ENCODE peak calls at places on chromosomes 1 and 21, in six cellular contexts. One of them, this sample, is unnamed.

GRCh38 chr1:245488346-245489110 is 333.7 kb downstream of the KIF26B start:
- DNase-seq in stimulated activated effector memory CD8-positive, alpha-beta T cell treated with anti-CD3 and anti-CD28 coated beads, Interleukin-12 subunit alpha, Interleukin-12 subunit beta, amount 100 ng/mL, for 72 hours: no peak
- DNase-seq in SHP77: no peak
- DNase-seq in right cardiac atrium: no peak
- DNase-seq in activated gamma-delta T cell treated with anti-CD3 and anti-CD28 coated beads, Interleukin-2, amount 50 U/mL, for 16 hours: no peak
- DNase-seq in ACHN: no peak
- DNase-seq in this sample: no peak

GRCh38 chr1:206895837-206896242 is 1.4 kb upstream of the IL24 start:
- DNase-seq in activated gamma-delta T cell treated with anti-CD3 and anti-CD28 coated beads, Interleukin-2, amount 50 U/mL, for 16 hours: no peak
- DNase-seq in SHP77: no peak
- DNase-seq in right cardiac atrium: no peak
- DNase-seq in stimulated activated effector memory CD8-positive, alpha-beta T cell treated with anti-CD3 and anti-CD28 coated beads, Interleukin-12 subunit alpha, Interleukin-12 subunit beta, amount 100 ng/mL, for 72 hours: no peak
- DNase-seq in ACHN: no peak
- DNase-seq in this sample: no peak

GRCh38 chr1:171741872-171742576 is at the start of gene VAMP4:
- DNase-seq in SHP77: peak
- DNase-seq in ACHN: peak
- DNase-seq in right cardiac atrium: peak
- DNase-seq in activated gamma-delta T cell treated with anti-CD3 and anti-CD28 coated beads, Interleukin-2, amount 50 U/mL, for 16 hours: peak
- DNase-seq in stimulated activated effector memory CD8-positive, alpha-beta T cell treated with anti-CD3 and anti-CD28 coated beads, Interleukin-12 subunit alpha, Interleukin-12 subunit beta, amount 100 ng/mL, for 72 hours: peak
- DNase-seq in this sample: peak

GRCh38 chr1:17891205-17892110 is 136.3 kb downstream of the ACTL8 start:
- DNase-seq in ACHN: no peak
- DNase-seq in activated gamma-delta T cell treated with anti-CD3 and anti-CD28 coated beads, Interleukin-2, amount 50 U/mL, for 16 hours: no peak
- DNase-seq in right cardiac atrium: peak
- DNase-seq in stimulated activated effector memory CD8-positive, alpha-beta T cell treated with anti-CD3 and anti-CD28 coated beads, Interleukin-12 subunit alpha, Interleukin-12 subunit beta, amount 100 ng/mL, for 72 hours: no peak
- DNase-seq in SHP77: no peak
- DNase-seq in this sample: no peak

GRCh38 chr1:97247196-97247595 is 525.6 kb downstream of the PTBP2 start:
- DNase-seq in SHP77: no peak
- DNase-seq in activated gamma-delta T cell treated with anti-CD3 and anti-CD28 coated beads, Interleukin-2, amount 50 U/mL, for 16 hours: no peak
- DNase-seq in right cardiac atrium: no peak
- DNase-seq in stimulated activated effector memory CD8-positive, alpha-beta T cell treated with anti-CD3 and anti-CD28 coated beads, Interleukin-12 subunit alpha, Interleukin-12 subunit beta, amount 100 ng/mL, for 72 hours: no peak
- DNase-seq in ACHN: no peak
- DNase-seq in this sample: no peak

GRCh38 chr21:27371688-27372331 is 404.9 kb upstream of the ADAMTS5 start:
- DNase-seq in activated gamma-delta T cell treated with anti-CD3 and anti-CD28 coated beads, Interleukin-2, amount 50 U/mL, for 16 hours: no peak
- DNase-seq in stimulated activated effector memory CD8-positive, alpha-beta T cell treated with anti-CD3 and anti-CD28 coated beads, Interleukin-12 subunit alpha, Interleukin-12 subunit beta, amount 100 ng/mL, for 72 hours: no peak
- DNase-seq in ACHN: no peak
- DNase-seq in right cardiac atrium: no peak
- DNase-seq in SHP77: no peak
- DNase-seq in this sample: no peak

GRCh38 chr1:92037400-92037799 is 7.6 kb downstream of the EPHX4 start:
- DNase-seq in SHP77: no peak
- DNase-seq in right cardiac atrium: no peak
- DNase-seq in stimulated activated effector memory CD8-positive, alpha-beta T cell treated with anti-CD3 and anti-CD28 coated beads, Interleukin-12 subunit alpha, Interleukin-12 subunit beta, amount 100 ng/mL, for 72 hours: no peak
- DNase-seq in ACHN: no peak
- DNase-seq in activated gamma-delta T cell treated with anti-CD3 and anti-CD28 coated beads, Interleukin-2, amount 50 U/mL, for 16 hours: no peak
- DNase-seq in this sample: no peak

GRCh38 chr1:192461684-192462083 is 113.9 kb upstream of the RGS1 start:
- DNase-seq in SHP77: no peak
- DNase-seq in activated gamma-delta T cell treated with anti-CD3 and anti-CD28 coated beads, Interleukin-2, amount 50 U/mL, for 16 hours: no peak
- DNase-seq in stimulated activated effector memory CD8-positive, alpha-beta T cell treated with anti-CD3 and anti-CD28 coated beads, Interleukin-12 subunit alpha, Interleukin-12 subunit beta, amount 100 ng/mL, for 72 hours: no peak
- DNase-seq in ACHN: no peak
- DNase-seq in right cardiac atrium: no peak
- DNase-seq in this sample: no peak

GRCh38 chr1:12552111-12552888 is 65.7 kb downstream of the DHRS3 start:
- DNase-seq in activated gamma-delta T cell treated with anti-CD3 and anti-CD28 coated beads, Interleukin-2, amount 50 U/mL, for 16 hours: no peak
- DNase-seq in right cardiac atrium: no peak
- DNase-seq in stimulated activated effector memory CD8-positive, alpha-beta T cell treated with anti-CD3 and anti-CD28 coated beads, Interleukin-12 subunit alpha, Interleukin-12 subunit beta, amount 100 ng/mL, for 72 hours: no peak
- DNase-seq in SHP77: no peak
- DNase-seq in ACHN: no peak
- DNase-seq in this sample: no peak

GRCh38 chr1:176691251-176692228 is 228.6 kb downstream of the PAPPA2 start:
- DNase-seq in activated gamma-delta T cell treated with anti-CD3 and anti-CD28 coated beads, Interleukin-2, amount 50 U/mL, for 16 hours: no peak
- DNase-seq in ACHN: peak
- DNase-seq in stimulated activated effector memory CD8-positive, alpha-beta T cell treated with anti-CD3 and anti-CD28 coated beads, Interleukin-12 subunit alpha, Interleukin-12 subunit beta, amount 100 ng/mL, for 72 hours: no peak
- DNase-seq in SHP77: peak
- DNase-seq in right cardiac atrium: no peak
- DNase-seq in this sample: peak

GRCh38 chr1:231581859-231582258 is 44.7 kb upstream of the DISC1 start:
- DNase-seq in SHP77: no peak
- DNase-seq in stimulated activated effector memory CD8-positive, alpha-beta T cell treated with anti-CD3 and anti-CD28 coated beads, Interleukin-12 subunit alpha, Interleukin-12 subunit beta, amount 100 ng/mL, for 72 hours: no peak
- DNase-seq in ACHN: no peak
- DNase-seq in right cardiac atrium: no peak
- DNase-seq in activated gamma-delta T cell treated with anti-CD3 and anti-CD28 coated beads, Interleukin-2, amount 50 U/mL, for 16 hours: no peak
- DNase-seq in this sample: no peak

GRCh38 chr21:45244799-45245340 is 42.8 kb downstream of the POFUT2 start:
- DNase-seq in stimulated activated effector memory CD8-positive, alpha-beta T cell treated with anti-CD3 and anti-CD28 coated beads, Interleukin-12 subunit alpha, Interleukin-12 subunit beta, amount 100 ng/mL, for 72 hours: no peak
- DNase-seq in activated gamma-delta T cell treated with anti-CD3 and anti-CD28 coated beads, Interleukin-2, amount 50 U/mL, for 16 hours: no peak
- DNase-seq in right cardiac atrium: no peak
- DNase-seq in SHP77: no peak
- DNase-seq in ACHN: no peak
- DNase-seq in this sample: no peak

GRCh38 chr1:233410906-233411305 is 83.4 kb downstream of the MAP3K21 start:
- DNase-seq in ACHN: no peak
- DNase-seq in SHP77: no peak
- DNase-seq in stimulated activated effector memory CD8-positive, alpha-beta T cell treated with anti-CD3 and anti-CD28 coated beads, Interleukin-12 subunit alpha, Interleukin-12 subunit beta, amount 100 ng/mL, for 72 hours: no peak
- DNase-seq in activated gamma-delta T cell treated with anti-CD3 and anti-CD28 coated beads, Interleukin-2, amount 50 U/mL, for 16 hours: no peak
- DNase-seq in right cardiac atrium: no peak
- DNase-seq in this sample: no peak

GRCh38 chr1:22257286-22258275 is 114.7 kb upstream of the WNT4 start:
- DNase-seq in stimulated activated effector memory CD8-positive, alpha-beta T cell treated with anti-CD3 and anti-CD28 coated beads, Interleukin-12 subunit alpha, Interleukin-12 subunit beta, amount 100 ng/mL, for 72 hours: no peak
- DNase-seq in SHP77: peak
- DNase-seq in right cardiac atrium: no peak
- DNase-seq in activated gamma-delta T cell treated with anti-CD3 and anti-CD28 coated beads, Interleukin-2, amount 50 U/mL, for 16 hours: no peak
- DNase-seq in ACHN: no peak
- DNase-seq in this sample: peak

GRCh38 chr1:202281316-202282016 is 60.3 kb downstream of the UBE2T start:
- DNase-seq in right cardiac atrium: no peak
- DNase-seq in stimulated activated effector memory CD8-positive, alpha-beta T cell treated with anti-CD3 and anti-CD28 coated beads, Interleukin-12 subunit alpha, Interleukin-12 subunit beta, amount 100 ng/mL, for 72 hours: no peak
- DNase-seq in SHP77: no peak
- DNase-seq in activated gamma-delta T cell treated with anti-CD3 and anti-CD28 coated beads, Interleukin-2, amount 50 U/mL, for 16 hours: no peak
- DNase-seq in ACHN: peak
- DNase-seq in this sample: no peak

GRCh38 chr1:114208106-114208505 is 54.4 kb upstream of the SYT6 start:
- DNase-seq in right cardiac atrium: no peak
- DNase-seq in SHP77: no peak
- DNase-seq in activated gamma-delta T cell treated with anti-CD3 and anti-CD28 coated beads, Interleukin-2, amount 50 U/mL, for 16 hours: no peak
- DNase-seq in ACHN: no peak
- DNase-seq in stimulated activated effector memory CD8-positive, alpha-beta T cell treated with anti-CD3 and anti-CD28 coated beads, Interleukin-12 subunit alpha, Interleukin-12 subunit beta, amount 100 ng/mL, for 72 hours: no peak
- DNase-seq in this sample: no peak

GRCh38 chr1:15833069-15833679 is 14.3 kb upstream of the SPEN start:
- DNase-seq in activated gamma-delta T cell treated with anti-CD3 and anti-CD28 coated beads, Interleukin-2, amount 50 U/mL, for 16 hours: no peak
- DNase-seq in stimulated activated effector memory CD8-positive, alpha-beta T cell treated with anti-CD3 and anti-CD28 coated beads, Interleukin-12 subunit alpha, Interleukin-12 subunit beta, amount 100 ng/mL, for 72 hours: peak
- DNase-seq in SHP77: peak
- DNase-seq in ACHN: no peak
- DNase-seq in right cardiac atrium: peak
- DNase-seq in this sample: no peak

GRCh38 chr1:29820401-29820800 is 584.1 kb downstream of the PTPRU start:
- DNase-seq in ACHN: no peak
- DNase-seq in SHP77: no peak
- DNase-seq in right cardiac atrium: no peak
- DNase-seq in stimulated activated effector memory CD8-positive, alpha-beta T cell treated with anti-CD3 and anti-CD28 coated beads, Interleukin-12 subunit alpha, Interleukin-12 subunit beta, amount 100 ng/mL, for 72 hours: no peak
- DNase-seq in activated gamma-delta T cell treated with anti-CD3 and anti-CD28 coated beads, Interleukin-2, amount 50 U/mL, for 16 hours: no peak
- DNase-seq in this sample: no peak

GRCh38 chr1:201582261-201582951 is 43.5 kb downstream of the NAV1 start:
- DNase-seq in right cardiac atrium: peak
- DNase-seq in SHP77: peak
- DNase-seq in activated gamma-delta T cell treated with anti-CD3 and anti-CD28 coated beads, Interleukin-2, amount 50 U/mL, for 16 hours: no peak
- DNase-seq in ACHN: no peak
- DNase-seq in stimulated activated effector memory CD8-positive, alpha-beta T cell treated with anti-CD3 and anti-CD28 coated beads, Interleukin-12 subunit alpha, Interleukin-12 subunit beta, amount 100 ng/mL, for 72 hours: no peak
- DNase-seq in this sample: peak